ENCODE peak calls at places on chromosomes 7 and 10, in five cellular contexts. A is cardiac muscle cell, D is ovary, F is epithelial cell of proximal tubule, V is endodermal cell. B is an unnamed sample.

GRCh38 chr7:138668946-138669345 is 32.2 kb downstream of the SVOPL start:
- DNase-seq in A (no peak), D (no peak), F (no peak), V (no peak), B (no peak)

GRCh38 chr10:3293536-3294431 is 121.2 kb upstream of the PITRM1 start:
- DNase-seq in A (no peak), D (no peak), F (no peak), V (no peak), B (no peak)

GRCh38 chr10:47402681-47403301 is 18.7 kb upstream of the ZNF488 start:
- DNase-seq in A (peak), D (peak), F (peak), V (peak), B (no peak)

GRCh38 chr10:81251457-81252115 is 623.4 kb upstream of the NRG3 start:
- DNase-seq in A (no peak), D (no peak), F (no peak), V (peak), B (no peak)

GRCh38 chr7:1845536-1846311 is 175.6 kb downstream of the ELFN1 start:
- DNase-seq in A (no peak), D (no peak), F (no peak), V (peak), B (peak)

GRCh38 chr7:34036069-34036920 is 131.0 kb downstream of the BMPER start:
- DNase-seq in A (peak), D (peak), F (no peak), V (peak), B (no peak)

GRCh38 chr7:117229350-117229749 is 93.5 kb downstream of the WNT2 start:
- DNase-seq in A (no peak), D (no peak), F (no peak), V (no peak), B (no peak)

GRCh38 chr7:107043916-107044346 is 574 bp upstream of the PRKAR2B start:
- DNase-seq in A (no peak), D (no peak), F (no peak), V (no peak), B (no peak)

GRCh38 chr7:100432621-100433275 is 3.1 kb downstream of the MEPCE start:
- DNase-seq in A (no peak), D (no peak), F (no peak), V (no peak), B (no peak)

GRCh38 chr7:121313220-121313792 is 15.5 kb upstream of the WNT16 start:
- DNase-seq in A (no peak), D (no peak), F (no peak), V (no peak), B (no peak)

GRCh38 chr10:124250506-124250905 is 157.1 kb upstream of the CHST15 start:
- DNase-seq in A (no peak), D (no peak), F (no peak), V (peak), B (no peak)

GRCh38 chr10:44980309-44981171 is 1.9 kb upstream of the DEPP1 start:
- DNase-seq in A (no peak), D (peak), F (no peak), V (no peak), B (no peak)

GRCh38 chr10:32244421-32245207 is 102.3 kb downstream of the EPC1 start:
- DNase-seq in A (no peak), D (no peak), F (no peak), V (no peak), B (no peak)

GRCh38 chr10:93106631-93107072 is 33.0 kb downstream of the CYP26A1 start:
- DNase-seq in A (peak), D (no peak), F (no peak), V (no peak), B (no peak)

GRCh38 chr7:6031567-6031966 is 391 bp downstream of the ANKRD61 start:
- DNase-seq in A (no peak), D (no peak), F (no peak), V (peak), B (no peak)

GRCh38 chr7:90474284-90475210 is 5.1 kb downstream of the PTTG1IP2 start:
- DNase-seq in A (peak), D (no peak), F (peak), V (no peak), B (no peak)

GRCh38 chr10:22825841-22826240 is 102.0 kb upstream of the ARMC3 start:
- DNase-seq in A (no peak), D (no peak), F (no peak), V (peak), B (no peak)

GRCh38 chr10:22634606-22635467 is 79.5 kb downstream of the PIP4K2A start:
- DNase-seq in A (no peak), D (no peak), F (no peak), V (no peak), B (no peak)

GRCh38 chr7:91243591-91244368 is 20.5 kb upstream of the FZD1 start:
- DNase-seq in A (no peak), D (no peak), F (no peak), V (no peak), B (no peak)

GRCh38 chr10:36349445-36350063 is 707.5 kb upstream of the FZD8 start:
- DNase-seq in A (peak), D (no peak), F (no peak), V (peak), B (no peak)

GRCh38 chr7:99473315-99473596 is 566 bp downstream of the ZNF789 start:
- DNase-seq in A (peak), D (no peak), F (peak), V (peak), B (no peak)

GRCh38 chr7:29894238-29894637 is 87.9 kb downstream of the WIPF3 start:
- DNase-seq in A (no peak), D (no peak), F (no peak), V (no peak), B (no peak)

GRCh38 chr7:81161459-81162075 is 242.7 kb upstream of the SEMA3C start:
- DNase-seq in A (peak), D (no peak), F (peak), V (no peak), B (peak)

GRCh38 chr7:26153246-26153822 is 1.3 kb downstream of the NFE2L3 start:
- DNase-seq in A (no peak), D (no peak), F (no peak), V (peak), B (no peak)

GRCh38 chr10:29301359-29301910 is 12.6 kb downstream of the LYZL1 start:
- DNase-seq in A (no peak), D (no peak), F (no peak), V (no peak), B (no peak)

GRCh38 chr7:121961491-121961890 is 88.5 kb downstream of the PTPRZ1 start:
- DNase-seq in A (no peak), D (no peak), F (no peak), V (no peak), B (no peak)

GRCh38 chr10:101270763-101271162 is 41.5 kb upstream of the LBX1 start:
- DNase-seq in A (no peak), D (no peak), F (no peak), V (no peak), B (no peak)

GRCh38 chr7:75850222-75850621 is 28.6 kb upstream of the RHBDD2 start:
- DNase-seq in A (no peak), D (no peak), F (no peak), V (no peak), B (no peak)

GRCh38 chr7:71682841-71683341 is 550.9 kb downstream of the GALNT17 start:
- DNase-seq in A (no peak), D (no peak), F (no peak), V (peak), B (no peak)

GRCh38 chr10:55629792-55630490 is 731.1 kb downstream of the ZWINT start:
- DNase-seq in A (peak), D (no peak), F (peak), V (peak), B (no peak)

GRCh38 chr10:118694848-118695247 is 59.9 kb downstream of the CACUL1 start:
- DNase-seq in A (no peak), D (no peak), F (no peak), V (no peak), B (no peak)

DNA sequence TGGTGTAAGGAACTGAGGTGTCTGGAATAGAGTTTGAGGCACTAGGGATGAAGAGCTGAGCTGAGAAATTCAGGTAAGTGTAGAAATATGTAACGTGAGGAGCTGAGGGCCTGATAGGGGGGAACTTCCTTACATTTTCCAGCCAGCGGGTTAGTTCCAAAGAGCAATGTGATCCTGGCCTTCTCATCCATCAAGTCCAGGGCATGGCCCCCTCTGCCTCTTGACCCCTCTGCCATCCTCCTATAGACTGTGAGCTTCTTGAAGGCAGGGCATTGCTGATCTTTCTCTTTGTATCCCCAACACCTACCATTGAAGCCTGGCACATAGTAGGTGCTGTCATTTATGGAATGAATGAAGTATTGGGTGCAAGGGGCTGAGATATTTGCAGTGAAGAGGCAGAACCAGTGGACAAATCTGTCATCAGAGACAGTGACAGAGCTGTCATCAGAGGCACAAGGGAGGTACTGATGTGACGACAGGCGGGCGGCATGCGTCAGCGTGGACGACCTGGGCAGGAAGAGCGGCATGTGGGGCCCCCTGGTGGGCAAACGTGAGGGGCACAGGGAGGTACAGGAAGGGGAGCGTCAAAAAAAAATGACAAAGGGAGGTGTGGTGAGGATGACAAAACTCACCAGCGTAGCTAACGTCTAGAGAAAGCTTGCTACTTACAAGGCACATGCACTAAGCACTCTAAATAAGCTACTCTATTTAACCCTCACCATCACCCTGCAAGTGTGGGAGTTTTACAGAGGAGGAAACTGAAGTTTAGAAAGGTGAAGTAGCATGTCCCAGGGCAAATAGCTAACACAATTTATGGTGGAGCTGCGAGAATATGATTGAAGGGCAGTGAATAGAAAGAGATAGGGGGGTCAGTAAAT is 5.2 kb upstream of the CAMK2G start:
- DNase-seq in A (peak), D (peak), F (no peak), V (peak), B (peak)
- H3K4me3 ChIP-seq in A (no peak), D (no peak), F (no peak), V (no peak), B (no peak)

GRCh38 chr10:43278216-43278615 is 11.4 kb upstream of the RASGEF1A start:
- DNase-seq in A (no peak), D (no peak), F (no peak), V (no peak), B (no peak)
- H3K4me3 ChIP-seq in A (no peak), D (no peak), F (no peak), V (no peak), B (no peak)

DNA sequence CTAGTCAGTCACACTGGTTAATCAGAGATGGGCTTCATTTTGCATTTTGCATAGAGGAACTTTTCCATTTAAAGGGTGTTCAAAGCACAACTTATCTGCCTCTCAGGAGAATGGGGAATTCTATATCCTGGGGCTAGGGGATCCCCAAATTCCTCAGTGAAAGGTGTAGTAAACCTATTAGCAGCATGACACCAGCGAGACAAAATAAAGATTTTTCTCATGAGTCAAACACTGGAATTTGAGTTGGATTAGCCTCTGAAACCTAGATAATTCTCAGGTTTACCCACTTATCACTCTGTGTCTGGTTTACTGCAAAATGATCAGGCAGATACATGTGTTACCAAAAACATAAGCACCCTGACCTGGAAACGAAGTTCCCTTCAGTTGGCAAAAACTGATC is 2.1 kb downstream of the AFAP1L2 start:
- DNase-seq in A (no peak), D (no peak), F (no peak), V (no peak), B (no peak)
- H3K4me3 ChIP-seq in A (no peak), D (peak), F (no peak), V (no peak), B (no peak)

DNA sequence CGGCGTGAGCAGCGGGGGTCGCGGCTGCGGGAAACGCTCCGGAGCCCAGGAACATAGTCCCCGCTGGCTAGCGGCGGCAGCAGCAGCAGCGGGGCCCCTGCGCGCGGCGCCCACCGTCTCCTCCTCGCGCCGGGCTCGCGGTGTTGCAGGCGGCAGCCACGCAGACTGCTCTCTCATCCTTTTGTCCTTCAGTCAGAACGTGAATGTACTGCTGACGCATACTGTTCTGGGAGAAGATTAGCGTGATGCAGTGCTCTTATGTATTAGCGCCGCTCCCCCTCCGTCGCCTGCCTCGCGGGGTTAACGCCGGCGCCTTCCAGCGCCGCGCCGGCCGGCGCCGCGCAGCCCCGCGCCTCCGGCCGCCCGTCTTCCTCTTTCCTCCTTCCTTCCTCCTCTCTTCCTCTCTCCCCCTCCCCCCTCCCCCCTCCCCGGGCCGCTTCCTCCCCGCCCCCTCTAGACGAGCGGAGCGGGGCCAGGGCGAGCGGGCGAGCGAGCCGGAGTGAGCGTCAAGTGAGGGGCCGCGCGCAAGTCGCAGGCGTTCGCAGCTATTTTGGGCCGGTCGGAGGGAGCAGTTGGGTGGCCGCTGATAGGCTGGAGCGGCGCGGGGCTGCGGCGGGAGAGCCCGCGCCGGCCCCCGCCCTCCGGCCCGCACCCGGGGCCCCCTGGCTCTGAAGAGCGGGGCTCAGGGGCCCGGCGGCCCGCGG is 816 bp upstream of the LRRC4 start:
- DNase-seq in A (peak), D (peak), F (no peak), V (peak), B (no peak)
- H3K4me3 ChIP-seq in A (peak), D (peak), F (peak), V (peak), B (peak)

GRCh38 chr10:74585231-74586087 is 240.9 kb upstream of the KAT6B start:
- DNase-seq in A (peak), D (no peak), F (peak), V (no peak), B (no peak)

GRCh38 chr10:74586088-74586585 is 240.3 kb upstream of the KAT6B start:
- DNase-seq in A (peak), D (no peak), F (no peak), V (no peak), B (no peak)

GRCh38 chr10:74587109-74587508 is 239.3 kb upstream of the KAT6B start:
- DNase-seq in A (no peak), D (no peak), F (no peak), V (no peak), B (no peak)

GRCh38 chr10:74593470-74593869 is 232.9 kb upstream of the KAT6B start:
- DNase-seq in A (peak), D (no peak), F (peak), V (no peak), B (no peak)

DNA sequence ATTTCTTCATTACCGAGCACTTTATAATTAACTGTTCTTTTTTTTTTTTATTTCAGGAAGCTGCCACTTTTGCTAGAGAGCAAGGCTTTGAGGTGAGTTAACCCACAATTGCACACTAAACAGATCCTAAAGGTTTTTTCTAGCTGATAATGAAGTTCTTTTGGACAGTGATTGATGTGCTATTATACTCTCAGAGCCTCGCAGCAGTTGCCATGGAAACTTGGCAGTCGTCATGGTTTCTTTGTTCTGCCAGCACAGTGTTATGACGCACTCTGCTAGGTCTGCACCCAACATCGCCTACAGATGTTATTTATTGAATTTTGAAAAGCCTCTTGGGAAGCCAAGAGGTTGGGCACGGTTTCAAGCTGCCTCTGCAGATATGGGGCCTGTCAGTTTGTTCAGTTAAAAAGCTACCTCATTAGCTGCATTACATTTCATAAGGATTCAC is 237.2 kb upstream of the KAT6B start:
- DNase-seq in A (peak), D (peak), F (peak), V (no peak), B (peak)
- H3K4me3 ChIP-seq in A (no peak), D (no peak), F (no peak), V (no peak), B (no peak)

B was measured in gastrocnemius medialis.